ENCODE peak calls at places on chromosomes 16 and 17, in four cellular contexts. One of them, this sample, is unnamed.

GRCh38 chr17:40516581-40517285 is 15.3 kb upstream of the TNS4 start:
- DNase-seq in neural progenitor cell: no peak
- DNase-seq in GM23338: no peak
- DNase-seq in GM23248: peak; percentile 67
- DNase-seq in this sample: no peak

GRCh38 chr17:63675607-63676539 is 24.1 kb downstream of the LIMD2 start:
- DNase-seq in neural progenitor cell: no peak
- DNase-seq in GM23338: peak; percentile 19
- DNase-seq in GM23248: peak; percentile 84
- DNase-seq in this sample: peak; percentile 90

GRCh38 chr17:31452561-31453110 is 61.2 kb downstream of the RAB11FIP4 start:
- DNase-seq in GM23248: no peak
- DNase-seq in neural progenitor cell: no peak
- DNase-seq in GM23338: no peak
- DNase-seq in this sample: no peak

GRCh38 chr16:27311449-27311831 is 2.3 kb upstream of the IL4R start:
- DNase-seq in GM23248: peak; percentile 57
- DNase-seq in neural progenitor cell: no peak
- DNase-seq in GM23338: no peak
- DNase-seq in this sample: peak; percentile 50

GRCh38 chr16:67470314-67470713 is 10.6 kb downstream of the ATP6V0D1 start:
- DNase-seq in GM23248: no peak
- DNase-seq in GM23338: no peak
- DNase-seq in neural progenitor cell: no peak
- DNase-seq in this sample: no peak

GRCh38 chr16:65967376-65967775 is 399.1 kb upstream of the CDH5 start:
- DNase-seq in GM23338: no peak
- DNase-seq in GM23248: peak; percentile 18
- DNase-seq in neural progenitor cell: no peak
- DNase-seq in this sample: no peak

GRCh38 chr16:2982402-2982801 is 2.2 kb upstream of the PKMYT1 start:
- DNase-seq in GM23338: no peak
- DNase-seq in GM23248: no peak
- DNase-seq in neural progenitor cell: no peak
- DNase-seq in this sample: no peak

GRCh38 chr17:9522074-9522473 is 53.5 kb downstream of the STX8 start:
- DNase-seq in neural progenitor cell: peak; percentile 75
- DNase-seq in GM23248: peak; percentile 80
- DNase-seq in GM23338: peak; percentile 72
- DNase-seq in this sample: peak; percentile 73

GRCh38 chr16:87619360-87620200 is 17.3 kb downstream of the JPH3 start:
- DNase-seq in neural progenitor cell: no peak
- DNase-seq in GM23338: no peak
- DNase-seq in GM23248: no peak
- DNase-seq in this sample: no peak

GRCh38 chr17:66625321-66625767 is 209.6 kb upstream of the CACNG5 start:
- DNase-seq in GM23248: peak; percentile 44
- DNase-seq in neural progenitor cell: peak; percentile 14
- DNase-seq in GM23338: peak; percentile 62
- DNase-seq in this sample: peak; percentile 61

GRCh38 chr17:27429666-27430382 is 26.4 kb upstream of the KSR1 start:
- DNase-seq in GM23338: no peak
- DNase-seq in neural progenitor cell: no peak
- DNase-seq in GM23248: no peak
- DNase-seq in this sample: no peak

GRCh38 chr16:69324013-69324531 is 6.3 kb downstream of the PDF start:
- DNase-seq in GM23248: no peak
- DNase-seq in GM23338: no peak
- DNase-seq in neural progenitor cell: no peak
- DNase-seq in this sample: no peak

GRCh38 chr16:82735696-82736095 is 108.9 kb downstream of the CDH13 start:
- DNase-seq in GM23248: no peak
- DNase-seq in GM23338: no peak
- DNase-seq in neural progenitor cell: no peak
- DNase-seq in this sample: peak; percentile 13

GRCh38 chr16:69166221-69166833 is 20.6 kb upstream of the SNTB2 start:
- DNase-seq in GM23248: peak; percentile 86
- DNase-seq in neural progenitor cell: no peak
- DNase-seq in GM23338: no peak
- DNase-seq in this sample: peak; percentile 80

GRCh38 chr16:79902351-79902750 is 301.8 kb upstream of the MAF start:
- DNase-seq in neural progenitor cell: no peak
- DNase-seq in GM23248: no peak
- DNase-seq in GM23338: no peak
- DNase-seq in this sample: peak; percentile 42

GRCh38 chr17:3532106-3532858 is 25.3 kb downstream of the TRPV3 start:
- DNase-seq in GM23338: no peak
- DNase-seq in neural progenitor cell: no peak
- DNase-seq in GM23248: no peak
- DNase-seq in this sample: no peak

GRCh38 chr16:4524571-4524970 is 14.0 kb downstream of the CDIP1 start:
- DNase-seq in neural progenitor cell: no peak
- DNase-seq in GM23248: no peak
- DNase-seq in GM23338: no peak
- DNase-seq in this sample: no peak

GRCh38 chr16:695355-696089 is 5.3 kb upstream of the WDR24 start:
- DNase-seq in neural progenitor cell: peak; percentile 60
- DNase-seq in GM23338: peak; percentile 77
- DNase-seq in GM23248: peak; percentile 58
- DNase-seq in this sample: no peak

GRCh38 chr16:48235556-48236136 is 8.5 kb upstream of the LONP2 start:
- DNase-seq in GM23338: no peak
- DNase-seq in GM23248: no peak
- DNase-seq in neural progenitor cell: no peak
- DNase-seq in this sample: no peak

GRCh38 chr16:86778108-86778745 is 199.9 kb downstream of the FOXL1 start:
- DNase-seq in GM23248: no peak
- DNase-seq in neural progenitor cell: no peak
- DNase-seq in GM23338: no peak
- DNase-seq in this sample: no peak

GRCh38 chr16:67661101-67661661 is 421 bp downstream of the PARD6A start:
- DNase-seq in neural progenitor cell: peak; percentile 90
- DNase-seq in GM23248: peak; percentile 74
- DNase-seq in GM23338: peak; percentile 86
- DNase-seq in this sample: peak; percentile 34

GRCh38 chr16:81388357-81388756 is 56.3 kb upstream of the CMIP start:
- DNase-seq in neural progenitor cell: no peak
- DNase-seq in GM23338: no peak
- DNase-seq in GM23248: no peak
- DNase-seq in this sample: no peak

GRCh38 chr17:63203652-63204051 is 237.6 kb downstream of the TANC2 start:
- DNase-seq in GM23338: no peak
- DNase-seq in GM23248: no peak
- DNase-seq in neural progenitor cell: no peak
- DNase-seq in this sample: no peak

GRCh38 chr16:67594956-67595355 is 32.6 kb downstream of the CTCF start:
- DNase-seq in GM23338: peak; percentile 56
- DNase-seq in neural progenitor cell: no peak
- DNase-seq in GM23248: peak; percentile 84
- DNase-seq in this sample: peak; percentile 40

GRCh38 chr16:896261-897199 is 74.3 kb downstream of the LMF1 start:
- DNase-seq in neural progenitor cell: no peak
- DNase-seq in GM23248: no peak
- DNase-seq in GM23338: no peak
- DNase-seq in this sample: no peak

GRCh38 chr17:9364837-9365430 is 210.7 kb downstream of the STX8 start:
- DNase-seq in GM23338: no peak
- DNase-seq in neural progenitor cell: no peak
- DNase-seq in GM23248: no peak
- DNase-seq in this sample: peak; percentile 36

GRCh38 chr16:23856345-23856744 is 20.6 kb downstream of the PRKCB start:
- DNase-seq in GM23338: no peak
- DNase-seq in neural progenitor cell: no peak
- DNase-seq in GM23248: no peak
- DNase-seq in this sample: no peak

GRCh38 chr16:27328937-27329336 is 15.2 kb downstream of the IL4R start:
- DNase-seq in GM23338: no peak
- DNase-seq in neural progenitor cell: no peak
- DNase-seq in GM23248: no peak
- DNase-seq in this sample: no peak

GRCh38 chr17:59366773-59367656 is 35.6 kb downstream of the YPEL2 start:
- DNase-seq in GM23338: no peak
- DNase-seq in GM23248: peak; percentile 67
- DNase-seq in neural progenitor cell: no peak
- DNase-seq in this sample: peak; percentile 75

GRCh38 chr17:31573861-31574260 is 182.4 kb downstream of the RAB11FIP4 start:
- DNase-seq in GM23248: no peak
- DNase-seq in GM23338: no peak
- DNase-seq in neural progenitor cell: no peak
- DNase-seq in this sample: no peak

GRCh38 chr17:82332669-82333278 is 792 bp downstream of the SECTM1 start:
- DNase-seq in GM23248: peak; percentile 84
- DNase-seq in neural progenitor cell: no peak
- DNase-seq in GM23338: peak; percentile 37
- DNase-seq in this sample: peak; percentile 62
- H3K27ac ChIP-seq in GM23248: no peak overlapping the region
- H3K27ac ChIP-seq in neural progenitor cell: no peak overlapping the region
- H3K27ac ChIP-seq in GM23338: no peak overlapping the region
- H3K27ac ChIP-seq in this sample: peak overlapping the region; percentile 8

GRCh38 chr17:69230939-69231338 is 2.3 kb upstream of the ABCA10 start:
- DNase-seq in neural progenitor cell: no peak
- DNase-seq in GM23248: no peak
- DNase-seq in GM23338: no peak
- DNase-seq in this sample: no peak

GRCh38 chr17:69223809-69224208 is 4.8 kb downstream of the ABCA10 start:
- DNase-seq in GM23338: no peak
- DNase-seq in GM23248: peak; percentile 19
- DNase-seq in neural progenitor cell: no peak
- DNase-seq in this sample: peak; percentile 61

GRCh38 chr17:69232650-69233049 is 4.0 kb upstream of the ABCA10 start:
- DNase-seq in GM23338: no peak
- DNase-seq in neural progenitor cell: no peak
- DNase-seq in GM23248: no peak
- DNase-seq in this sample: no peak

GRCh38 chr17:69227536-69227935 is 1.1 kb downstream of the ABCA10 start:
- DNase-seq in neural progenitor cell: no peak
- DNase-seq in GM23248: no peak
- DNase-seq in GM23338: no peak
- DNase-seq in this sample: no peak

DNA sequence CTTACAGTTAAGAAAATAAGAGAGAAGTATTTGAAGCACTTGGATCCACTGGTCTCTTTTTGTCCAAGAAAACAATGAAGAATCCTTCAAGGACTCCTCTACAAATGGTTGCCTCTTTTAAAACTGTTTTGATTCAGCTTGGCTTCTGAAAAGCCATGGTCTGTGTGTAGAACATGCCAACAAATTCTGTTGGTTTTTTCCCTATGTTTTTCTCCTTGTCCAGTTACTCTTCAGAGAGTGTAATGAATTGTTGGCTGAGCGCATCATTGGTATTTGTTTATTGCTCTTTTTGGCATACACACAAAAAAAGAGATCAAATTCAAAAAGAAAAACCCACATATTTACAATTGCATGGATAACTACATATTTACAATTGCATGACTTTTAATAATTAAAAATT is at the start of gene ABCA10:
- DNase-seq in GM23248: peak; percentile 20
- DNase-seq in GM23338: no peak
- DNase-seq in neural progenitor cell: no peak
- DNase-seq in this sample: peak; percentile 19
- H3K36me3 ChIP-seq in GM23248: no peaks in the 10 kb centered on the region
- H3K36me3 ChIP-seq in GM23338: no peaks in the 10 kb centered on the region
- H3K36me3 ChIP-seq in neural progenitor cell: no peaks in the 10 kb centered on the region
- H3K36me3 ChIP-seq in this sample: no peaks in the 10 kb centered on the region

GRCh38 chr17:76869209-76869877 is 1.1 kb downstream of the MGAT5B start:
- DNase-seq in GM23338: peak; percentile 66
- DNase-seq in neural progenitor cell: peak; percentile 64
- DNase-seq in GM23248: no peak
- DNase-seq in this sample: no peak

GRCh38 chr17:76867578-76868175 is 527 bp upstream of the MGAT5B start:
- DNase-seq in GM23248: peak; percentile 62
- DNase-seq in GM23338: peak; percentile 76
- DNase-seq in neural progenitor cell: no peak
- DNase-seq in this sample: peak; percentile 48

GRCh38 chr17:76868176-76868668 is at the start of gene MGAT5B:
- DNase-seq in GM23338: peak; percentile 92
- DNase-seq in GM23248: peak; percentile 91
- DNase-seq in neural progenitor cell: peak; percentile 98
- DNase-seq in this sample: peak; percentile 78

GRCh38 chr17:76869878-76870714 is 1.9 kb downstream of the MGAT5B start:
- DNase-seq in neural progenitor cell: peak; percentile 76
- DNase-seq in GM23248: peak; percentile 34
- DNase-seq in GM23338: peak; percentile 77
- DNase-seq in this sample: no peak

GRCh38 chr17:76868669-76869208 is 535 bp downstream of the MGAT5B start:
- DNase-seq in GM23248: peak; percentile 38
- DNase-seq in GM23338: peak; percentile 50
- DNase-seq in neural progenitor cell: peak; percentile 67
- DNase-seq in this sample: peak; percentile 22
- TF ChIP-seq EZH2 in GM23248: no peak
- TF ChIP-seq EZH2 in GM23338: peak; percentile 70
- TF ChIP-seq EZH2 in neural progenitor cell: peak; percentile 80
- TF ChIP-seq EZH2 in this sample: peak; percentile 70

GRCh38 chr17:71921726-71922320 is 199.0 kb upstream of the SOX9 start:
- DNase-seq in neural progenitor cell: no peak
- DNase-seq in GM23248: peak; percentile 16
- DNase-seq in GM23338: no peak
- DNase-seq in this sample: no peak
- H3K27ac ChIP-seq in neural progenitor cell: no peak overlapping the region
- H3K27ac ChIP-seq in GM23248: peak overlapping the region; percentile 44
- H3K27ac ChIP-seq in GM23338: no peak overlapping the region
- H3K27ac ChIP-seq in this sample: no peak overlapping the region

GRCh38 chr16:84499638-84500037 is 4.8 kb downstream of the MEAK7 start:
- DNase-seq in GM23338: no peak
- DNase-seq in neural progenitor cell: no peak
- DNase-seq in GM23248: no peak
- DNase-seq in this sample: no peak
- H3K36me3 ChIP-seq in GM23338: peaks cover 8% of the 10 kb centered on the region
- H3K36me3 ChIP-seq in neural progenitor cell: peaks cover 2% of the 10 kb centered on the region
- H3K36me3 ChIP-seq in GM23248: peaks cover 46% of the 10 kb centered on the region
- H3K36me3 ChIP-seq in this sample: peaks cover 19% of the 10 kb centered on the region